ENCODE peak calls at places on chromosomes 7 and 10, in six cellular contexts. I is NCI-H1092 treated with DMSO at 0.1 percent for 48 hours; L is GM03348; P is stromal cell of bone marrow; B is activated CD8-positive, alpha-beta memory T cell treated with anti-CD3 and anti-CD28 coated beads, Interleukin-2, amount 10 ng/mL, durations not matched to agents 7 days and 5 days; R is RWPE1. J is an unnamed sample.

GRCh38 chr7:45191361-45191760 is 33.8 kb downstream of the RAMP3 start:
- DNase-seq in I (no peak), L (no peak), P (no peak), B (no peak), R (no peak), J (no peak)

GRCh38 chr10:24209421-24209770 is 458 bp downstream of the KIAA1217 start:
- DNase-seq in I (no peak), L (peak), P (no peak), B (no peak), R (peak), J (no peak)

GRCh38 chr10:126264089-126265018 is 123.9 kb downstream of the ADAM12 start:
- DNase-seq in I (no peak), L (peak), P (no peak), B (no peak), R (no peak), J (no peak)

GRCh38 chr10:75016290-75016689 is 95.2 kb upstream of the SAMD8 start:
- DNase-seq in I (peak), L (no peak), P (no peak), B (no peak), R (no peak), J (no peak)

GRCh38 chr10:31133251-31133627 is 101.6 kb upstream of the ZNF438 start:
- DNase-seq in I (no peak), L (no peak), P (no peak), B (no peak), R (no peak), J (no peak)

GRCh38 chr10:125482108-125482507 is 200.9 kb downstream of the TEX36 start:
- DNase-seq in I (no peak), L (no peak), P (no peak), B (no peak), R (no peak), J (no peak)

GRCh38 chr10:86376852-86377796 is 10.5 kb upstream of the GRID1 start:
- DNase-seq in I (peak), L (peak), P (no peak), B (peak), R (peak), J (no peak)

GRCh38 chr7:29035044-29035740 is 77.1 kb upstream of the TRIL start:
- DNase-seq in I (no peak), L (peak), P (peak), B (peak), R (peak), J (no peak)

GRCh38 chr10:95284807-95285206 is 6.0 kb downstream of the PDLIM1 start:
- DNase-seq in I (no peak), L (no peak), P (no peak), B (no peak), R (no peak), J (no peak)

GRCh38 chr7:29914180-29914579 is 75.4 kb downstream of the SCRN1 start:
- DNase-seq in I (no peak), L (no peak), P (no peak), B (no peak), R (no peak), J (peak)

GRCh38 chr10:89206402-89207180 is 526 bp downstream of the CH25H start:
- DNase-seq in I (no peak), L (peak), P (no peak), B (peak), R (no peak), J (peak)

GRCh38 chr7:37918526-37918925 is 1.9 kb upstream of the SFRP4 start:
- DNase-seq in I (no peak), L (no peak), P (no peak), B (no peak), R (no peak), J (no peak)

GRCh38 chr7:130292682-130293257 is at the start of gene CPA4:
- DNase-seq in I (no peak), L (peak), P (peak), B (no peak), R (peak), J (no peak)

GRCh38 chr10:27581225-27581624 is 77.1 kb downstream of the RAB18 start:
- DNase-seq in I (no peak), L (no peak), P (no peak), B (no peak), R (no peak), J (no peak)

GRCh38 chr10:35821339-35821911 is 179.3 kb upstream of the FZD8 start:
- DNase-seq in I (peak), L (no peak), P (no peak), B (no peak), R (no peak), J (peak)

GRCh38 chr10:971150-971542 is 17.1 kb upstream of the GTPBP4 start:
- DNase-seq in I (no peak), L (peak), P (no peak), B (no peak), R (no peak), J (no peak)

GRCh38 chr7:48090095-48090805 is 1.2 kb downstream of the UPP1 start:
- DNase-seq in I (no peak), L (no peak), P (no peak), B (no peak), R (no peak), J (peak)

GRCh38 chr10:9010093-9010492 is 955.6 kb downstream of the GATA3 start:
- DNase-seq in I (no peak), L (no peak), P (no peak), B (no peak), R (no peak), J (no peak)

GRCh38 chr10:112815238-112816032 is 134.6 kb upstream of the TCF7L2 start:
- DNase-seq in I (no peak), L (peak), P (peak), B (peak), R (peak), J (no peak)

GRCh38 chr10:121956111-121957061 is 18.6 kb downstream of the NSMCE4A start:
- DNase-seq in I (no peak), L (peak), P (peak), B (no peak), R (peak), J (no peak)

GRCh38 chr7:122790558-122790957 is 87.8 kb upstream of the RNF148 start:
- DNase-seq in I (peak), L (no peak), P (no peak), B (no peak), R (no peak), J (no peak)

GRCh38 chr10:87818505-87819273 is 663 bp upstream of the ATAD1 start:
- DNase-seq in I (peak), L (peak), P (no peak), B (peak), R (no peak), J (no peak)